ENCODE peak calls at places on chromosome 2, in six cellular contexts. E, O, F, V, J and Y are unnamed samples.

GRCh38 chr2:101387151-101387807 is at the start of gene CREG2:
- DNase-seq in O (peak; percentile 74), V (peak; percentile 63), E (peak; percentile 76), J (peak; percentile 44), F (peak; percentile 72), Y (peak; percentile 57)

GRCh38 chr2:165675551-165675968 is 118.5 kb downstream of the GALNT3 start:
- DNase-seq in O (no peak), J (no peak), F (no peak), V (no peak), E (no peak), Y (no peak)

GRCh38 chr2:143161982-143162837 is 33.0 kb downstream of the ARHGAP15 start:
- DNase-seq in F (peak; percentile 58), E (peak; percentile 43), O (peak; percentile 17), J (no peak), V (peak; percentile 42), Y (peak; percentile 41)

GRCh38 chr2:71807969-71808451 is 339.7 kb downstream of the CYP26B1 start:
- DNase-seq in O (no peak), V (no peak), J (no peak), E (no peak), F (peak; percentile 13), Y (no peak)

GRCh38 chr2:14751581-14751980 is 119.1 kb downstream of the LRATD1 start:
- DNase-seq in V (no peak), F (peak; percentile 7), E (no peak), O (no peak), J (no peak), Y (no peak)

GRCh38 chr2:238635637-238636036 is 208.9 kb downstream of the ASB1 start:
- DNase-seq in O (no peak), V (peak; percentile 91), E (peak; percentile 36), J (no peak), F (no peak), Y (no peak)

GRCh38 chr2:8376603-8377423 is 305.0 kb upstream of the ID2 start:
- DNase-seq in F (no peak), E (no peak), V (no peak), J (no peak), O (no peak), Y (no peak)

GRCh38 chr2:71385008-71385407 is 53.4 kb downstream of the ZNF638 start:
- DNase-seq in E (peak; percentile 71), F (no peak), O (peak; percentile 17), J (no peak), V (peak; percentile 88), Y (no peak)

GRCh38 chr2:119983108-119983507 is 29.8 kb upstream of the EPB41L5 start:
- DNase-seq in J (no peak), O (no peak), E (no peak), F (no peak), V (no peak), Y (no peak)

GRCh38 chr2:42844366-42844765 is 52.0 kb upstream of the HAAO start:
- DNase-seq in V (no peak), F (no peak), E (no peak), O (no peak), J (no peak), Y (no peak)

GRCh38 chr2:99158599-99158998 is 3.8 kb downstream of the LIPT1 start:
- DNase-seq in E (no peak), F (no peak), O (no peak), J (no peak), V (no peak), Y (no peak)

GRCh38 chr2:99152181-99152580 is 2.6 kb downstream of the TSGA10 start:
- DNase-seq in E (no peak), J (no peak), O (no peak), V (no peak), F (no peak), Y (no peak)

GRCh38 chr2:99153921-99154604 is 679 bp downstream of the TSGA10 start:
- DNase-seq in F (peak; percentile 13), J (no peak), O (no peak), V (no peak), E (no peak), Y (no peak)

GRCh38 chr2:99156901-99157300 is 2.1 kb downstream of the LIPT1 start:
- DNase-seq in F (no peak), V (no peak), J (no peak), O (no peak), E (no peak), Y (no peak)

GRCh38 chr2:99154643-99155536 is at the start of the genes LIPT1 and TSGA10:
- DNase-seq in F (peak; percentile 94), O (peak; percentile 90), E (peak; percentile 79), J (peak; percentile 92), V (peak; percentile 92), Y (peak; percentile 74)
- TF ChIP-seq CTCF in F (no peak), O (no peak), E (peak; percentile 46), J (no peak), V (peak; percentile 21), Y (no peak)

DNA sequence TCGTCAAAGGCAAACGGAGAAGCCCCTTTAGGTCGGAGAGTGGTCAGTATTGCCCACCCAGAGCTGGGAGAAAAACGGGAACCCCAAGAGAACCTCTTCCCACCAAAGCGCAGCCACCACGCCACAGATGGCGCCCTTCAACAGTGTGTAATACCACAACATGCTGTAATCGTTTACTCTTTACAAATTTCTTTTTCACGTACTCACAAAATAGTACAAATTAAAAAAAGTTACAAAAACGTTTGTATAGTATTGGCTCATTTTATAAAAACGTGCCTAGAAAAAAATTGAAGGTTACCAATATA is 811 bp upstream of the NFE2L2 start:
- DNase-seq in V (peak; percentile 58), O (peak; percentile 74), F (no peak), J (no peak), E (no peak), Y (no peak)
- TF ChIP-seq CTCF in V (peak; percentile 38), O (peak; percentile 11), F (no peak), J (no peak), E (peak; percentile 65), Y (no peak)

DNA sequence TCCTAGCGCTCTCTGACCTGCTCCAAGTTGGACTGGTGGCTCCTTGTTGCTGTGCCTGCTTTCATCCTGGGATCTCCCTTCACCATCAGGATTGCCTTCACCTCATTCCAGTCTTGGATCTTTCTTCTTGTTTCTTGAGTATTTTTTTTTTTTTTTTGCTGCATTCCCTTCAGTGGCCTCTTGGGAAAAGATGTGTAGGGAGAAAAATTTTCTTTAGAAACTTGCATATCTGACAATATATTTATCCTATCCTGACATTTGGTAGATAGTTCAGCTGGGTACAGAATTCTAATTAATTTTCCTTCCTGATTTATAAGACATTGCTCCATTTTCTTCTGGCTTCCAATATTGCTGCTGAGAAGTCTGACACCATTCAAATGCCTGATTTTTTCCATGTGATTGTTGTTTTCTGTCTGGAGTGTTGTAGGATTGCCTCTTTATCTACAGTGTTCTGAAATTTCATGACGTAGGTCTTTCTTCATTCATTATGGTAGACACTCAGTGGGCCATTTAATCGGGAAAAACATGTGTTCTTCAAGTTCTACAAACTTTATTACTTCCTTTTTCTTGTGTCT is 23.0 kb upstream of the IL1A start:
- DNase-seq in E (no peak), O (no peak), V (no peak), F (no peak), J (no peak), Y (no peak)
- TF ChIP-seq CTCF in E (peak; percentile 65), O (no peak), V (peak; percentile 17), F (no peak), J (no peak), Y (peak; percentile 64)

DNA sequence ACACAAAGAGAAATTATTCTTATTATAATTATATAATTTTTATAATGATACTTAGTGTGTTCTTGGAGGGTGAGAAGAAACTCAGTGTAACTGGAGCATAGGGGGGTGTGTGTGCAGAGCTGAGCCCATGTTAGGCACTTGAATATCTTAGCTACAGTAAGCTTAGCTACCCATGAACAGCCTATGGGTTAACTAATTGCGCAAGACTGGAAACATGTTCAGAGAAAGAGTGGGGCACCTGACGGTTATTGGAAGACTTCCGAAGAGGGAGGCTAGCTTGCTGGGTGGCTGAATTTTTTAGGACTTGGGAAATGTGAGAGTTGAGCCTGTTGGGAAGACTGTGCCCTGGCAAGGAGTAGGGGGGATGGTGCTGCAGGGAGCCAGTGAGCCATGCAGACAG is 229.2 kb downstream of the SLC4A3 start:
- DNase-seq in O (no peak), J (no peak), E (no peak), V (no peak), F (no peak), Y (no peak)
- TF ChIP-seq CTCF in O (no peak), J (no peak), E (no peak), V (no peak), F (no peak), Y (no peak)